ENCODE peak calls at places on chromosomes 6 and 20, in seven cellular contexts. R, V, Q, L, F, N and Y are unnamed samples.

GRCh38 chr20:62087227-62087626 is 21.5 kb upstream of the TAF4 start:
- DNase-seq in N (no peak), L (no peak), R (no peak), F (no peak), V (no peak), Q (no peak), Y (no peak)

GRCh38 chr20:25272223-25273000 is 24.5 kb downstream of the PYGB start:
- DNase-seq in F (no peak), Q (no peak), L (no peak), N (no peak), R (peak; percentile 46), V (no peak), Y (peak; percentile 61)

GRCh38 chr20:52476074-52476751 is 284.6 kb upstream of the ZFP64 start:
- DNase-seq in N (no peak), R (no peak), Q (no peak), L (no peak), F (no peak), V (no peak), Y (no peak)

GRCh38 chr6:21615504-21615903 is 22.0 kb downstream of the SOX4 start:
- DNase-seq in N (no peak), F (no peak), Q (no peak), V (no peak), R (no peak), L (no peak), Y (no peak)

GRCh38 chr6:34852406-34853085 is 35.3 kb downstream of the TAF11 start:
- DNase-seq in L (no peak), V (no peak), F (no peak), N (no peak), Q (no peak), R (no peak), Y (no peak)

GRCh38 chr6:64817525-64817924 is 889.5 kb downstream of the EYS start:
- DNase-seq in V (no peak), R (no peak), N (no peak), Q (no peak), L (no peak), F (no peak), Y (no peak)

GRCh38 chr6:166814386-166814785 is 142.0 kb downstream of the RNASET2 start:
- DNase-seq in Q (no peak), R (no peak), N (no peak), V (no peak), F (no peak), L (no peak), Y (no peak)

GRCh38 chr20:35700625-35701148 is 1.5 kb downstream of the ROMO1 start:
- DNase-seq in L (no peak), F (no peak), N (peak; percentile 37), V (no peak), Q (no peak), R (no peak), Y (no peak)

GRCh38 chr6:91132461-91132860 is 545.6 kb upstream of the MAP3K7 start:
- DNase-seq in Q (no peak), V (no peak), L (no peak), N (no peak), F (no peak), R (no peak), Y (no peak)

GRCh38 chr20:496126-496696 is 33.9 kb upstream of the TBC1D20 start:
- DNase-seq in F (no peak), L (no peak), N (no peak), V (no peak), R (no peak), Q (no peak), Y (no peak)

GRCh38 chr6:169838291-169839028 is 87.0 kb downstream of the ERMARD start:
- DNase-seq in R (no peak), V (no peak), F (peak; percentile 33), N (peak; percentile 32), Q (no peak), L (no peak), Y (no peak)